ENCODE peak calls at places on chromosomes 1 and 21, in five cellular contexts. G, J, Y, H and Z are unnamed samples.

GRCh38 chr1:57963545-57963944 is 539.7 kb upstream of the DAB1 start:
- DNase-seq in G (no peak), J (no peak), Y (no peak), H (no peak), Z (no peak)

GRCh38 chr1:165369255-165369848 is 12.8 kb upstream of the LMX1A start:
- DNase-seq in G (peak; percentile 72), J (peak; percentile 73), Y (peak; percentile 36), H (peak; percentile 69), Z (no peak)

GRCh38 chr1:66380452-66381212 is 153.3 kb upstream of the SGIP1 start:
- DNase-seq in G (no peak), J (no peak), Y (no peak), H (no peak), Z (no peak)

GRCh38 chr21:35533893-35534292 is 484.8 kb upstream of the RUNX1 start:
- DNase-seq in G (no peak), J (no peak), Y (no peak), H (no peak), Z (no peak)

GRCh38 chr1:236860096-236860495 is 65.0 kb downstream of the MTR start:
- DNase-seq in G (no peak), J (no peak), Y (no peak), H (no peak), Z (no peak)

GRCh38 chr1:935751-936231 is 12.1 kb downstream of the SAMD11 start:
- DNase-seq in G (peak; percentile 94), J (no peak), Y (no peak), H (peak; percentile 70), Z (no peak)

GRCh38 chr21:45004481-45005263 is 64.8 kb downstream of the SLX9 start:
- DNase-seq in G (no peak), J (peak; percentile 59), Y (no peak), H (peak; percentile 29), Z (no peak)

GRCh38 chr1:214146523-214146922 is 134.4 kb upstream of the SMYD2 start:
- DNase-seq in G (no peak), J (no peak), Y (no peak), H (no peak), Z (no peak)

GRCh38 chr1:225627304-225627947 is 25.5 kb downstream of the ENAH start:
- DNase-seq in G (peak; percentile 45), J (no peak), Y (no peak), H (no peak), Z (no peak)

GRCh38 chr1:22786101-22786500 is 75.5 kb downstream of the EPHB2 start:
- DNase-seq in G (no peak), J (no peak), Y (no peak), H (no peak), Z (no peak)

GRCh38 chr1:235995511-235995910 is 69.4 kb downstream of the NID1 start:
- DNase-seq in G (no peak), J (no peak), Y (no peak), H (no peak), Z (peak; percentile 44)

GRCh38 chr1:196607940-196608339 is 300 bp downstream of the KCNT2 start:
- DNase-seq in G (peak; percentile 32), J (no peak), Y (no peak), H (no peak), Z (no peak)

GRCh38 chr1:89068291-89068690 is 3.3 kb upstream of the GBP1 start:
- DNase-seq in G (no peak), J (no peak), Y (no peak), H (no peak), Z (no peak)

GRCh38 chr1:16430598-16430997 is 6.6 kb downstream of the SPATA21 start:
- DNase-seq in G (no peak), J (no peak), Y (no peak), H (peak; percentile 71), Z (no peak)
- TF ChIP-seq CTCF in G (no peak), J (no peak), Y (no peak), H (peak; percentile 38), Z (no peak)

DNA sequence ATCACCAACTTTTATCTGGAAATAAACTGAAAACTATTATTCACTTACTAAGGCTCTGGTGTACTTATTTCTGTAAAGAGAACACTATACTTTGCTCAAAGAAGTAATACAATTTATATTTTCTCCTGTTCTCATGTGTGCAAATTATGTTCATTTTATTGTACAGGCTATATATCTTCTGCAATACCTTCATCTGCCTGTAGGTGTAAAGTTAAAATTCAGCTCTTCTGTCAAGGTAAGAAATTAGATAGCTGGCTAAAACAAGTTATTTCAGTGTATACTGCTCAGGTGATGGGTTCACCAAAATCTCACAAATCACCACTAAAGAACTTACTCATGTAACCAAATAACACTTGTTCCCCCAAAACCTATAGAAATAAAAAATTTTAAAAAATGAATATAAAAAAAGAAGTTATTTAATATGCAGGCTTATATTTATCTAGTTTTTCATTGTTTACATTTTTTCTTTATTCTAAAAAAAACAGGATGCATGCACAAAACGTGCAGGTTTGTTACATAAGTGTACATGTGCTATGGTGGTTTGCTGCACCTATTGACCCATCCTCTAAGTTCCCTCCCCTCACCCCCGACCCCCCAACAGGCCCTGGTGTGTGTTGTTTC is 81.5 kb downstream of the PTGER3 start:
- DNase-seq in G (no peak), J (no peak), Y (no peak), H (peak; percentile 37), Z (no peak)
- TF ChIP-seq CTCF in G (peak; percentile 60), J (peak; percentile 36), Y (peak; percentile 29), H (peak; percentile 37), Z (peak; percentile 27)

GRCh38 chr1:100455478-100456072 is 82.4 kb upstream of the GPR88 start:
- DNase-seq in G (peak; percentile 6), J (no peak), Y (no peak), H (no peak), Z (no peak)
- TF ChIP-seq CTCF in G (peak; percentile 74), J (peak; percentile 59), Y (peak; percentile 58), H (peak; percentile 54), Z (peak; percentile 47)

GRCh38 chr1:204574016-204574855 is 58.0 kb downstream of the MDM4 start:
- DNase-seq in G (no peak), J (no peak), Y (no peak), H (no peak), Z (no peak)

GRCh38 chr1:204575221-204576190 is 59.3 kb downstream of the MDM4 start:
- DNase-seq in G (no peak), J (no peak), Y (no peak), H (no peak), Z (peak; percentile 43)

GRCh38 chr1:204577794-204578478 is 61.7 kb downstream of the MDM4 start:
- DNase-seq in G (no peak), J (no peak), Y (no peak), H (no peak), Z (no peak)

GRCh38 chr1:204574856-204575145 is 58.6 kb downstream of the MDM4 start:
- DNase-seq in G (peak; percentile 82), J (no peak), Y (no peak), H (no peak), Z (peak; percentile 53)

GRCh38 chr1:204576422-204576821 is 60.2 kb downstream of the MDM4 start:
- DNase-seq in G (no peak), J (no peak), Y (no peak), H (no peak), Z (no peak)
- TF ChIP-seq CTCF in G (no peak), J (no peak), Y (no peak), H (no peak), Z (no peak)

GRCh38 chr21:37842163-37842919 is 73.9 kb downstream of the KCNJ6 start:
- DNase-seq in G (no peak), J (no peak), Y (no peak), H (no peak), Z (no peak)
- TF ChIP-seq CTCF in G (no peak), J (no peak), Y (no peak), H (no peak), Z (no peak)

GRCh38 chr1:234216116-234216703 is 157.0 kb upstream of the COA6 start:
- DNase-seq in G (no peak), J (no peak), Y (no peak), H (no peak), Z (no peak)

GRCh38 chr1:234214911-234215892 is 158.1 kb upstream of the COA6 start:
- DNase-seq in G (no peak), J (peak; percentile 76), Y (no peak), H (no peak), Z (no peak)

GRCh38 chr1:234213576-234214128 is 159.6 kb upstream of the COA6 start:
- DNase-seq in G (no peak), J (no peak), Y (no peak), H (no peak), Z (no peak)

GRCh38 chr1:234214129-234214910 is 158.9 kb upstream of the COA6 start:
- DNase-seq in G (peak; percentile 87), J (peak; percentile 85), Y (no peak), H (no peak), Z (peak; percentile 41)

DNA sequence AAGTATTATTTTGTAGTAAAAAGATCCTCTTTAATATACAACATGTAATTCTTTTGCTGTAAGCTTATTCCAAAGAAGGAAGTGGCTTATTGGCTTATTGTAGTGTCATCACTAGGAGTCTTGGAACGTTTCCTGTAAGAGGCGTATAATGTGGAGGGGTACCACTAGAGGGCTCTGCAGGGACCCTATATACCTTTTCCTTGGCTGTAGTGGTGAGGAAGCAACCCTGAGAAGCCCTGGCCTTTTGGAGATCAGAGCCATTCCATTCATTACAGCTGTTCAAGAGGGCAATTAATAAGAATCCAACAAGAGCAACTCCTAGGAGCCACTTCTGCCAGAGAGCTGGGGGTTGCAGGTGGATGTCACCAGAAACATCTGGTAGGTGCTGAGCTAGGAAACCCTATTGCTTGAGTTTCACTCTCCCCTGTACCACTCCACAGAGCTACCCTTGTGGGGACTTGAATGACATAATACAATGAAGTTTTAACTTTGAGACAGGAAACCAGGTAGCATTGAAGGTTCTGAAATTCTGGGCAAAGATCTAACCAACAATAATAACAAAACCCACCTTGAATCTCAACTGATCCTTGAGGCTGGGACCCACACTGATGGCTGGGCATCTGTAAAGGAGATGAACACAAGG is 160.4 kb upstream of the COA6 start:
- DNase-seq in G (peak; percentile 77), J (no peak), Y (peak; percentile 24), H (peak; percentile 45), Z (peak; percentile 81)
- TF ChIP-seq CTCF in G (peak; percentile 62), J (peak; percentile 43), Y (peak; percentile 80), H (peak; percentile 69), Z (peak; percentile 73)